ENCODE peak calls at places on chromosomes 4 and X, in nine cellular contexts. G, H, I, T, L, U, J, M and Z are unnamed samples.

GRCh38 chr4:146165840-146166239 is 9.7 kb upstream of the LSM6 start:
- DNase-seq in J (no peak), G (no peak), H (peak; percentile 28), M (no peak), U (no peak), T (no peak), I (no peak), L (no peak), Z (no peak)

GRCh38 chrX:11533211-11533651 is 132.5 kb downstream of the ARHGAP6 start:
- DNase-seq in T (no peak), H (peak; percentile 53), L (no peak), I (no peak), M (peak; percentile 14), U (peak; percentile 61), J (no peak), G (no peak), Z (peak; percentile 37)

GRCh38 chrX:34849371-34849770 is 93.2 kb upstream of the FAM47B start:
- DNase-seq in L (no peak), G (no peak), J (no peak), U (no peak), I (no peak), T (no peak), H (no peak), M (no peak), Z (no peak)

GRCh38 chrX:12441376-12442128 is 303.3 kb downstream of the FRMPD4 start:
- DNase-seq in G (no peak), J (no peak), T (no peak), L (no peak), H (peak; percentile 3), M (no peak), I (no peak), U (no peak), Z (no peak)

GRCh38 chr4:139286186-139286698 is 6.2 kb upstream of the MGARP start:
- DNase-seq in I (no peak), J (no peak), U (no peak), T (no peak), H (no peak), M (no peak), G (no peak), L (no peak), Z (no peak)

GRCh38 chr4:5822617-5823016 is 70.3 kb downstream of the CRMP1 start:
- DNase-seq in H (no peak), M (no peak), I (no peak), U (no peak), J (no peak), T (no peak), L (no peak), G (no peak), Z (no peak)

GRCh38 chrX:1453951-1454785 is 1.5 kb upstream of the ASMTL start:
- DNase-seq in J (peak; percentile 87), L (peak; percentile 70), H (peak; percentile 51), T (peak; percentile 82), G (peak; percentile 97), U (peak; percentile 94), I (peak; percentile 92), M (peak; percentile 83), Z (peak; percentile 82)

GRCh38 chrX:40207626-40208025 is 109.9 kb upstream of the BCOR start:
- DNase-seq in I (no peak), M (peak; percentile 19), H (no peak), T (no peak), L (no peak), G (no peak), J (no peak), U (no peak), Z (no peak)

GRCh38 chrX:107674480-107675364 is 46.4 kb downstream of the PRPS1 start:
- DNase-seq in J (peak; percentile 69), G (peak; percentile 85), M (no peak), U (peak; percentile 65), I (peak; percentile 6), L (no peak), H (peak; percentile 39), T (no peak), Z (no peak)

GRCh38 chrX:70878925-70879324 is 29.6 kb downstream of the TEX11 start:
- DNase-seq in H (no peak), T (no peak), J (no peak), I (no peak), U (no peak), M (no peak), G (no peak), L (no peak), Z (no peak)

GRCh38 chr4:6049972-6050371 is 31.7 kb upstream of the C4orf50 start:
- DNase-seq in T (no peak), I (no peak), U (no peak), J (no peak), M (no peak), H (no peak), L (no peak), G (no peak), Z (no peak)

GRCh38 chr4:125773502-125773901 is 458.7 kb downstream of the FAT4 start:
- DNase-seq in T (no peak), U (no peak), G (no peak), L (no peak), I (no peak), H (no peak), J (no peak), M (no peak), Z (no peak)

GRCh38 chrX:7552758-7553157 is 290.2 kb upstream of the VCX start:
- DNase-seq in M (no peak), G (no peak), J (no peak), H (no peak), L (no peak), I (no peak), U (no peak), T (no peak), Z (no peak)

GRCh38 chrX:46407036-46407752 is 138.0 kb downstream of the ZNF674 start:
- DNase-seq in M (no peak), T (no peak), L (no peak), G (no peak), J (no peak), H (no peak), U (no peak), I (no peak), Z (no peak)

GRCh38 chrX:46404774-46405173 is 140.4 kb downstream of the ZNF674 start:
- DNase-seq in I (peak; percentile 27), H (no peak), L (no peak), M (no peak), T (no peak), J (no peak), G (no peak), U (no peak), Z (no peak)

GRCh38 chrX:46407753-46408130 is 137.5 kb downstream of the ZNF674 start:
- DNase-seq in M (no peak), I (no peak), H (no peak), L (no peak), J (no peak), T (no peak), G (no peak), U (no peak), Z (no peak)

GRCh38 chrX:46408553-46409407 is 136.4 kb downstream of the ZNF674 start:
- DNase-seq in M (peak; percentile 50), H (peak; percentile 48), G (peak; percentile 85), U (peak; percentile 67), I (peak; percentile 81), T (peak; percentile 48), L (peak; percentile 63), J (peak; percentile 64), Z (peak; percentile 49)
- TF ChIP-seq CTCF in M (peak; percentile 49), H (peak; percentile 74), G (peak; percentile 44), U (peak; percentile 78), I (peak; percentile 78), T (peak; percentile 84), L (peak; percentile 93), J (peak; percentile 85), Z (peak; percentile 63)

DNA sequence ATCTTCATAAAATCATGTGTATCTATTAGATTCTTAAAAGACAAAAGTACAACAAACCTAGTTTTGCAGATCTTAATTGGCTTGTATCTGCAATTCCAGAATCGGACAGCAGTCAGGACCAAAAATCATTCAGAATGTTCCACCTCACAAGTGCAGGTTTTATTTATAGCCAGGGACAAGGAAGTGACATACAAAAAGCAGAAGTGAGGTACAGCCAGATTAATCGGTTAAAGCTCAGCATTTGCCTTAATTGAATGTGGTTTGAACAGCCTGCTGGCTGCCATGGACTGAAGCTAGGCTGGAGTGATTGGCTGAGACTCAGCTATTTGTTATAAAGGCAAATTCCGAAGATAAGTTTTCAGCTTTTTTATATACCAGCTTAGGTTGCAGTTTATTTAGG is 932.6 kb downstream of the C4orf33 start:
- DNase-seq in T (no peak), M (no peak), U (peak; percentile 27), I (no peak), H (no peak), J (no peak), G (no peak), L (no peak), Z (no peak)
- TF ChIP-seq CTCF in T (no peak), M (no peak), U (no peak), I (no peak), H (no peak), J (no peak), G (no peak), L (no peak), Z (no peak)

GRCh38 chrX:68185161-68185560 is 248.1 kb downstream of the OPHN1 start:
- DNase-seq in G (no peak), L (no peak), J (no peak), U (no peak), I (no peak), M (no peak), H (no peak), T (no peak), Z (no peak)

GRCh38 chrX:68179355-68179754 is 253.9 kb downstream of the OPHN1 start:
- DNase-seq in T (no peak), I (no peak), M (no peak), L (no peak), H (no peak), U (no peak), J (no peak), G (no peak), Z (no peak)

GRCh38 chrX:68186552-68187262 is 246.6 kb downstream of the OPHN1 start:
- DNase-seq in H (no peak), G (no peak), I (no peak), M (no peak), L (no peak), T (no peak), U (no peak), J (no peak), Z (no peak)

GRCh38 chrX:68180501-68181061 is 252.7 kb downstream of the OPHN1 start:
- DNase-seq in G (no peak), U (no peak), I (no peak), T (no peak), L (no peak), M (no peak), J (no peak), H (no peak), Z (no peak)

GRCh38 chrX:68183612-68184214 is 249.6 kb downstream of the OPHN1 start:
- DNase-seq in L (no peak), T (no peak), I (no peak), H (peak; percentile 5), J (no peak), U (no peak), M (no peak), G (no peak), Z (no peak)
- TF ChIP-seq CTCF in L (peak; percentile 31), T (peak; percentile 55), I (peak; percentile 32), H (peak; percentile 35), J (peak; percentile 20), U (no peak), M (no peak), G (no peak), Z (peak; percentile 21)

DNA sequence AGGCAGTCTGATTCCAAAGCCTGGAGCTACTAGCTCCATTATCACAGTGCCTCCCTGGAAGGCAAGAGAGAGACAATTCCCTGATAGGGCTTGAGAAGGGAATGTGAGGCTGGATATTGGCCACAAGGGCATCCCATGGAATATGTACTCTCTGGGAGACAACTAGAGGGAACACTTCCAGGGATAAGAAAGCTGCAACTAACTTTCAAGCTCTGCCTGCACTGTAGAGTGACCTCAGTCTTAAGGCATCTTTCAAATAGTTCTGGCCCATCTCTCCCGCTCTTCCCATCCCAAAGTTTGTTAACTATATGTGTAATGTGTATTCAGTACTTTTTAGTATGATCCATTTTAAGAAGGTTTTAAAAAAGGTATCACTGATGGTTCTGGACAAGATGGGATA is 13.1 kb upstream of the RNF212 start:
- DNase-seq in G (no peak), H (no peak), L (no peak), U (no peak), J (no peak), I (no peak), T (no peak), M (no peak), Z (no peak)
- TF ChIP-seq CTCF in G (no peak), H (no peak), L (no peak), U (no peak), J (no peak), I (no peak), T (no peak), M (no peak), Z (no peak)